ENCODE peak calls at places on chromosome 14, in five cellular contexts. H, E, A, V and Y are unnamed samples.

GRCh38 chr14:44462372-44462771 is 44.7 kb downstream of the FSCB start:
- DNase-seq in V (no peak), A (no peak), E (no peak), H (no peak), Y (no peak)

GRCh38 chr14:88225721-88226120 is 97.3 kb downstream of the KCNK10 start:
- DNase-seq in A (no peak), H (no peak), E (no peak), V (no peak), Y (no peak)

GRCh38 chr14:74634481-74634880 is 22.4 kb upstream of the LTBP2 start:
- DNase-seq in A (no peak), E (no peak), H (peak; percentile 42), V (no peak), Y (no peak)

GRCh38 chr14:34170891-34171290 is 220.0 kb upstream of the EGLN3 start:
- DNase-seq in E (no peak), H (no peak), A (no peak), V (no peak), Y (no peak)

GRCh38 chr14:55699131-55700057 is 119.4 kb downstream of the KTN1 start:
- DNase-seq in H (peak; percentile 60), V (no peak), E (no peak), A (no peak), Y (no peak)

GRCh38 chr14:61558271-61558670 is 137.0 kb upstream of the HIF1A start:
- DNase-seq in H (no peak), V (no peak), A (no peak), E (no peak), Y (no peak)

GRCh38 chr14:59677771-59678211 is 101.2 kb upstream of the CCDC175 start:
- DNase-seq in H (peak; percentile 49), E (no peak), A (no peak), V (no peak), Y (no peak)

GRCh38 chr14:61065671-61066070 is 84.6 kb downstream of the SLC38A6 start:
- DNase-seq in H (no peak), A (no peak), V (no peak), E (no peak), Y (no peak)

GRCh38 chr14:51208982-51209381 is 31.1 kb upstream of the TMX1 start:
- DNase-seq in E (no peak), H (no peak), A (no peak), V (no peak), Y (no peak)

GRCh38 chr14:66746316-66747006 is 238.5 kb downstream of the GPHN start:
- DNase-seq in H (peak; percentile 54), A (no peak), V (peak; percentile 25), E (no peak), Y (no peak)

GRCh38 chr14:20278414-20278813 is 27.3 kb downstream of the TTC5 start:
- DNase-seq in V (peak; percentile 38), H (no peak), E (no peak), A (no peak), Y (no peak)

GRCh38 chr14:46048127-46048526 is 603.5 kb downstream of the RPL10L start:
- DNase-seq in V (no peak), H (peak; percentile 72), A (peak; percentile 59), E (no peak), Y (no peak)

GRCh38 chr14:36505892-36506731 is 13.9 kb downstream of the NKX2-1 start:
- DNase-seq in E (no peak), A (peak; percentile 71), H (no peak), V (no peak), Y (no peak)

GRCh38 chr14:31205681-31206535 is 1.7 kb downstream of the HECTD1 start:
- DNase-seq in H (peak; percentile 88), E (no peak), V (no peak), A (no peak), Y (no peak)